ENCODE peak calls at places on chromosomes 7 and 10, in eight cellular contexts. K is NCI-H1436, I is dorsolateral prefrontal cortex, X is AG20443, B is activated T-helper 1 cell treated with Interleukin-2 at 50 U/mL for 16 hours, L is cerebellum, T is head of caudate nucleus, E is NCI-H187. S is an unnamed sample.

GRCh38 chr10:77493851-77494788 is 143.5 kb downstream of the KCNMA1 start:
- DNase-seq in K (no peak), I (no peak), X (peak), B (no peak), L (no peak), T (no peak), E (no peak), S (peak)

GRCh38 chr10:14102056-14102455 is 228.7 kb downstream of the FRMD4A start:
- DNase-seq in K (no peak), I (no peak), X (no peak), B (no peak), L (no peak), T (no peak), E (no peak), S (peak)

GRCh38 chr7:4830176-4830575 is 31.7 kb downstream of the PAPOLB start:
- DNase-seq in K (peak), I (no peak), X (peak), B (no peak), L (peak), T (peak), E (no peak), S (peak)

GRCh38 chr10:19906108-19906791 is 90.0 kb downstream of the PLXDC2 start:
- DNase-seq in K (no peak), I (no peak), X (no peak), B (no peak), L (no peak), T (no peak), E (no peak), S (no peak)

GRCh38 chr10:67837519-67838314 is at the start of gene DNAJC12:
- DNase-seq in K (peak), I (no peak), X (peak), B (no peak), L (peak), T (peak), E (no peak), S (peak)

GRCh38 chr7:24343614-24344013 is 59.6 kb downstream of the NPY start:
- DNase-seq in K (no peak), I (no peak), X (no peak), B (no peak), L (no peak), T (no peak), E (no peak), S (no peak)

GRCh38 chr10:52334595-52334994 is 20.5 kb downstream of the DKK1 start:
- DNase-seq in K (no peak), I (no peak), X (no peak), B (no peak), L (no peak), T (no peak), E (no peak), S (peak)

GRCh38 chr10:17474595-17474994 is 20.2 kb upstream of the ST8SIA6 start:
- DNase-seq in K (no peak), I (no peak), X (no peak), B (no peak), L (no peak), T (no peak), E (no peak), S (peak)

S was measured in MCF 10A.